ENCODE peak calls at places on chromosomes 3 and 15, in four cellular contexts. E is A549, X is right atrium auricular region, M is tibial nerve. D is an unnamed sample.

GRCh38 chr15:48340111-48340510 is 8.9 kb downstream of the DUT start:
- DNase-seq in E (no peak), X (no peak), M (no peak), D (no peak)

GRCh38 chr3:111952866-111953450 is 25.9 kb upstream of the ABHD10 start:
- DNase-seq in E (no peak), X (no peak), M (no peak), D (no peak)

GRCh38 chr3:49712166-49712565 is 7.3 kb downstream of the AMIGO3 start:
- DNase-seq in E (no peak), X (no peak), M (no peak), D (peak; percentile 41)

GRCh38 chr3:46538803-46539442 is 27.2 kb downstream of the LRRC2 start:
- DNase-seq in E (no peak), X (no peak), M (no peak), D (peak; percentile 41)

GRCh38 chr15:90191795-90192494 is 9.2 kb upstream of the SEMA4B start:
- DNase-seq in E (peak; percentile 92), X (peak; percentile 80), M (peak; percentile 49), D (peak; percentile 62)

GRCh38 chr3:49019941-49020334 is 1.6 kb upstream of the DALRD3 start:
- DNase-seq in E (no peak), X (no peak), M (no peak), D (no peak)

GRCh38 chr3:42518800-42519567 is 16.5 kb downstream of the VIPR1 start:
- DNase-seq in E (no peak), X (no peak), M (no peak), D (no peak)

GRCh38 chr3:20811631-20812030 is 625.6 kb upstream of the SGO1 start:
- DNase-seq in E (no peak), X (no peak), M (no peak), D (no peak)

GRCh38 chr15:46034755-46035154 is 399.9 kb downstream of the SQOR start:
- DNase-seq in E (no peak), X (no peak), M (no peak), D (no peak)

GRCh38 chr15:101502572-101503295 is 13.2 kb upstream of the PCSK6 start:
- DNase-seq in E (no peak), X (no peak), M (no peak), D (no peak)

GRCh38 chr3:141050913-141051632 is at the start of gene SPSB4:
- DNase-seq in E (peak; percentile 47), X (no peak), M (no peak), D (peak; percentile 81)

GRCh38 chr3:94928921-94929320 is 866.1 kb downstream of the NSUN3 start:
- DNase-seq in E (peak; percentile 85), X (no peak), M (no peak), D (no peak)

GRCh38 chr15:72614810-72615532 is 39.5 kb upstream of the GOLGA6B start:
- DNase-seq in E (no peak), X (no peak), M (no peak), D (no peak)

GRCh38 chr15:75452968-75453702 is 1.6 kb upstream of the SIN3A start:
- DNase-seq in E (peak; percentile 64), X (peak; percentile 68), M (peak; percentile 21), D (peak; percentile 73)

GRCh38 chr15:68787609-68788264 is 33.0 kb downstream of the ANP32A start:
- DNase-seq in E (no peak), X (no peak), M (no peak), D (no peak)

GRCh38 chr3:195086885-195087284 is 184.1 kb downstream of the XXYLT1 start:
- DNase-seq in E (no peak), X (no peak), M (no peak), D (peak; percentile 16)

GRCh38 chr3:146496246-146496645 is 26.9 kb upstream of the PLSCR2 start:
- DNase-seq in E (no peak), X (no peak), M (no peak), D (no peak)

GRCh38 chr15:98717942-98718341 is 69.6 kb downstream of the IGF1R start:
- DNase-seq in E (no peak), X (no peak), M (no peak), D (no peak)

GRCh38 chr3:118974356-118975097 is 60.1 kb downstream of the IGSF11 start:
- DNase-seq in E (no peak), X (no peak), M (no peak), D (no peak)

GRCh38 chr3:105610473-105610872 is 243.8 kb downstream of the ALCAM start:
- DNase-seq in E (no peak), X (no peak), M (no peak), D (no peak)

GRCh38 chr15:95698971-95699370 is 631.5 kb upstream of the NR2F2 start:
- DNase-seq in E (no peak), X (no peak), M (no peak), D (no peak)
- H3K9me3 ChIP-seq in E (peaks cover 49% of the 10 kb centered on the region), X (peaks cover 36% of the 10 kb centered on the region), M (no peaks in the 10 kb centered on the region), D (peaks cover 27% of the 10 kb centered on the region)

GRCh38 chr15:22229971-22230815 is 149.9 kb downstream of the OR4M2 start:
- DNase-seq in E (no peak), X (no peak), M (no peak), D (no peak)

GRCh38 chr15:22227961-22228762 is 147.8 kb downstream of the OR4M2 start:
- DNase-seq in E (no peak), X (no peak), M (no peak), D (no peak)

GRCh38 chr15:22224241-22224671 is 143.9 kb downstream of the OR4M2 start:
- DNase-seq in E (peak; percentile 78), X (no peak), M (no peak), D (peak; percentile 24)

GRCh38 chr15:22226034-22226790 is 145.9 kb downstream of the OR4M2 start:
- DNase-seq in E (no peak), X (no peak), M (no peak), D (no peak)

DNA sequence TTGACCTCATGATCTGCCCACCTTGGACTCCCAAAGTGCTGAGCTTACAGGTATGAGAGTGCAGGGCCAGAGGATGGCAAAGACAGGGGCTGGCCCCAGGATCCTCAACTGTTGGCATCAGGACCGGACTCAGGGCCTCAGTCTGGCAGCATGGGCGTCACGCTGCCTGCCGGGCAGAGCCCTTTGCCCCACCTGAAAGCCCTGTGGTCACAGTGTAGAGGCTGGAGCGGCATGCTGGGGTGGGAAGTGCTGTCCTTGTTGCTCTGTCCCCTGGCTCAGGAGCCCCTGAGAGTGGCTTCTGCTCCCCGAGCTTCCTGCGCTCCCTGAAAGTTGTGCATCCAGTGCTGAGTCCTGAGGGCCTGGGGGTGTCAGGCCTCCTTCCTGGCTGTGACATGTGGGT is 147.1 kb downstream of the OR4M2 start:
- DNase-seq in E (no peak), X (no peak), M (no peak), D (no peak)
- H3K9me3 ChIP-seq in E (peaks cover 3% of the 10 kb centered on the region), X (no peaks in the 10 kb centered on the region), M (no peaks in the 10 kb centered on the region), D (no peaks in the 10 kb centered on the region)

GRCh38 chr3:2218375-2218774 is 119.7 kb downstream of the CNTN4 start:
- DNase-seq in E (no peak), X (no peak), M (no peak), D (no peak)
- H3K9me3 ChIP-seq in E (no peaks in the 10 kb centered on the region), X (peaks cover 10% of the 10 kb centered on the region), M (no peaks in the 10 kb centered on the region), D (no peaks in the 10 kb centered on the region)

DNA sequence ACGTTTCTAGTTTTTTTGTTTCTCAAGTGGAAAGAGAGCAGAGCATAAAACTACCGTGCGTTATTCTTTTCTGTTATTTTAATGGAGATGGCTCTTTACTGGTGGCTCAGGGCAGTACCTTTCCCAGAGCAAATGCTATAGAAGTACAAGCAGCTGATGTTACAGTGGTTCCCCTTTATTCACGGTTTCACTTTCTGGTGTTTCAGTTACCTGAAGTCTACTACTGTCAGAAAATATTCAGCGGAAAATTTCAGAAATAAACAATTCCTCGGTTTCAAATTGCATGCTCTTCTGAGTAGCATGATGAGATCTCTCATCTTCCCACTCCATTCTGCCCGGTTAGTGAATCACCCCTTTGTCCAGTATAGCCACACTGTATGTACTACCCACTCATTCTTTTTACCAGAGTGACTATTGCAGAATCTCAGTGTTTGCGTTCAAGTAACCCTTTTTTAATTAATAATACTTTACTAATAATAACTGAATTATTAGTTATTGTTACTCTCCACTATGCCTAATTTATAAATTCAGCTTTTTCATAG is 597.5 kb upstream of the ROBO2 start:
- DNase-seq in E (no peak), X (no peak), M (no peak), D (no peak)
- H3K9me3 ChIP-seq in E (no peaks in the 10 kb centered on the region), X (no peaks in the 10 kb centered on the region), M (no peaks in the 10 kb centered on the region), D (no peaks in the 10 kb centered on the region)

DNA sequence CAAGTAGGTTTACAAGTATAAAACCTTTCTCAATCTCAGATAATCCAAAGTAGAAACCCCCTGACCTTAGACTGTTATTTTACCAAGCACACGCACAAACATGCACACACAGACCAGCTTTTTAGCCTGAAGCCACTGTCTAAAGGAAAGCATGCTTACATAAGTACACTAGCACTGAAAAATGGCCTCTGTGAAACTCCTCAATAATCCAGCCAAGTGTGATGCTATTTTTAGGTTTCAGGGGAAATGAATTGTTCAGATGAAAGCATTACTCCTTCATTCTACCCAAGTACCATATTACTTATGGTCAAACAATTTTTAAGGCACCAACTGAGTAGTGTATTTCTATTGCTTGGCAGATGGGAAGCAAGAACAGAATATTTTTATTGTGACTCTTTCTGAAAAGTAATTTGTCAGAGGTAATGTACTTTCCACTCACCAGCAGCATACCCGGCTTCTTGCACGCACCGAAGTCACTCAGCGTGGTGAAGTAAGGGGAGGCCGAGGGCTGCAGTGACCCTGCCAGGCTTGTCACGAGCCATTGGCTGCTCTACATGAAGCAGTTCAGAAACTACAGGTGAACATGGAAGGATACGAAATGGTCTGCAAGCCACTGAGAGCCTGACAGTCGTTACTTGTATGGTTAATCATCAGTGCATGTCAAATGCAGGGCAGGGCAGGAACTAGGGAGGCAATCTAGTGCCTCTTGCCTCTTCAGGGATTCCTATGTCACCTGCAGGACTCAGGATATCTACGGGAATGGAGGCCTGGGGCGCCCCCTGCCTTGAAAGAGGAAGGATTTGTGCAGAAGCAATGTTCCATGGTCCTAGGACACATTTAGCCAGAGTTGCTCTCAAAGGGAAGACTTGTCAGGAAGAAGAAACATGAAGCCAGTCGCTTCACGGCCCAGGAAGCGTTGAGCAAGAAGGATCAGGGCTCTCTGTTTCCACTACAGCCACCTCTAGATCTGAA is 106.6 kb downstream of the GABRB3 start:
- DNase-seq in E (peak; percentile 56), X (no peak), M (no peak), D (no peak)
- H3K9me3 ChIP-seq in E (no peaks in the 10 kb centered on the region), X (no peaks in the 10 kb centered on the region), M (no peaks in the 10 kb centered on the region), D (no peaks in the 10 kb centered on the region)

GRCh38 chr15:24621630-24622215 is 53.9 kb upstream of the NPAP1 start:
- DNase-seq in E (no peak), X (no peak), M (no peak), D (no peak)
- H3K9me3 ChIP-seq in E (peaks cover 7% of the 10 kb centered on the region), X (no peaks in the 10 kb centered on the region), M (no peaks in the 10 kb centered on the region), D (no peaks in the 10 kb centered on the region)

GRCh38 chr3:28028554-28028953 is 212.9 kb upstream of the CMC1 start:
- DNase-seq in E (no peak), X (no peak), M (no peak), D (no peak)
- H3K9me3 ChIP-seq in E (peaks cover 8% of the 10 kb centered on the region), X (peaks cover 25% of the 10 kb centered on the region), M (no peaks in the 10 kb centered on the region), D (peaks cover 2% of the 10 kb centered on the region)

GRCh38 chr3:10516835-10517465 is 11.6 kb upstream of the ATP2B2 start:
- DNase-seq in E (no peak), X (no peak), M (no peak), D (no peak)

GRCh38 chr3:10519236-10519635 is 13.8 kb upstream of the ATP2B2 start:
- DNase-seq in E (no peak), X (no peak), M (no peak), D (no peak)

GRCh38 chr3:10518506-10519150 is 13.2 kb upstream of the ATP2B2 start:
- DNase-seq in E (no peak), X (no peak), M (no peak), D (peak; percentile 49)

GRCh38 chr3:10515884-10516495 is 10.6 kb upstream of the ATP2B2 start:
- DNase-seq in E (no peak), X (no peak), M (no peak), D (no peak)

GRCh38 chr3:10517616-10518015 is 12.2 kb upstream of the ATP2B2 start:
- DNase-seq in E (no peak), X (no peak), M (no peak), D (no peak)
- H3K9me3 ChIP-seq in E (no peaks in the 10 kb centered on the region), X (no peaks in the 10 kb centered on the region), M (no peaks in the 10 kb centered on the region), D (no peaks in the 10 kb centered on the region)